ENCODE peak calls at places on chromosomes 3 and 15, in six cellular contexts. A, T, U, C, N and J are unnamed samples.

GRCh38 chr3:171301002-171301401 is 159.2 kb downstream of the TNIK start:
- DNase-seq in A (no peak), T (no peak), U (no peak), C (no peak), N (peak), J (no peak)

GRCh38 chr15:98873441-98874218 is 134.0 kb downstream of the PGPEP1L start:
- DNase-seq in A (peak), T (no peak), U (no peak), C (no peak), N (peak), J (peak)

GRCh38 chr3:148280623-148281242 is 417.0 kb upstream of the AGTR1 start:
- DNase-seq in A (no peak), T (no peak), U (no peak), C (no peak), N (no peak), J (no peak)

GRCh38 chr3:11367116-11367781 is 95.1 kb downstream of the ATG7 start:
- DNase-seq in A (peak), T (no peak), U (no peak), C (peak), N (peak), J (no peak)

GRCh38 chr15:39285066-39285465 is 295.8 kb upstream of the THBS1 start:
- DNase-seq in A (no peak), T (no peak), U (no peak), C (no peak), N (peak), J (no peak)

GRCh38 chr3:49900491-49901153 is 3.1 kb downstream of the MST1R start:
- DNase-seq in A (no peak), T (no peak), U (no peak), C (no peak), N (no peak), J (no peak)

GRCh38 chr3:136979684-136980083 is 21.9 kb downstream of the IL20RB start:
- DNase-seq in A (no peak), T (no peak), U (no peak), C (no peak), N (no peak), J (no peak)

GRCh38 chr3:101383156-101383575 is 62.8 kb upstream of the IMPG2 start:
- DNase-seq in A (peak), T (no peak), U (peak), C (no peak), N (peak), J (no peak)

GRCh38 chr3:128489860-128490649 is 2.9 kb downstream of the GATA2 start:
- DNase-seq in A (peak), T (no peak), U (no peak), C (no peak), N (peak), J (no peak)

GRCh38 chr3:40620151-40620550 is 95.4 kb downstream of the ZNF621 start:
- DNase-seq in A (no peak), T (peak), U (no peak), C (no peak), N (no peak), J (no peak)

GRCh38 chr15:72077950-72078349 is 40.0 kb downstream of the MYO9A start:
- DNase-seq in A (no peak), T (no peak), U (no peak), C (no peak), N (no peak), J (no peak)

GRCh38 chr15:66023322-66023972 is 154.2 kb downstream of the RAB11A start:
- DNase-seq in A (peak), T (no peak), U (no peak), C (no peak), N (no peak), J (no peak)

GRCh38 chr3:194046995-194047681 is 88.8 kb upstream of the HES1 start:
- DNase-seq in A (no peak), T (no peak), U (no peak), C (no peak), N (no peak), J (peak)

GRCh38 chr15:70775160-70775559 is 11.8 kb upstream of the UACA start:
- DNase-seq in A (no peak), T (no peak), U (no peak), C (no peak), N (peak), J (no peak)

GRCh38 chr15:56919708-56920637 is 1.5 kb downstream of the TCF12 start:
- DNase-seq in A (peak), T (no peak), U (no peak), C (peak), N (peak), J (no peak)

GRCh38 chr15:67185621-67186225 is 68.7 kb downstream of the AAGAB start:
- DNase-seq in A (no peak), T (no peak), U (no peak), C (no peak), N (peak), J (no peak)

GRCh38 chr3:124860599-124860998 is 26.6 kb downstream of the ITGB5 start:
- DNase-seq in A (no peak), T (no peak), U (peak), C (peak), N (peak), J (no peak)

GRCh38 chr3:72152551-72153476 is 367.9 kb upstream of the PROK2 start:
- DNase-seq in A (no peak), T (no peak), U (peak), C (peak), N (peak), J (no peak)

GRCh38 chr15:55588070-55588817 is at the start of gene PYGO1:
- DNase-seq in A (peak), T (peak), U (peak), C (peak), N (peak), J (no peak)

GRCh38 chr3:177905173-177905894 is 630.9 kb upstream of the KCNMB2 start:
- DNase-seq in A (no peak), T (no peak), U (peak), C (no peak), N (peak), J (no peak)

GRCh38 chr3:10012106-10012505 is 14.1 kb upstream of the FANCD2 start:
- DNase-seq in A (no peak), T (peak), U (no peak), C (no peak), N (no peak), J (no peak)

GRCh38 chr15:97446138-97446537 is 514.4 kb upstream of the ARRDC4 start:
- DNase-seq in A (peak), T (no peak), U (no peak), C (no peak), N (no peak), J (no peak)

GRCh38 chr3:127483902-127484591 is 106.5 kb downstream of the TPRA1 start:
- DNase-seq in A (no peak), T (peak), U (no peak), C (peak), N (peak), J (peak)

GRCh38 chr15:70378126-70379031 is 280.7 kb upstream of the TLE3 start:
- DNase-seq in A (no peak), T (peak), U (no peak), C (no peak), N (no peak), J (no peak)

GRCh38 chr3:116148881-116149530 is 296.3 kb downstream of the LSAMP start:
- DNase-seq in A (peak), T (no peak), U (no peak), C (no peak), N (no peak), J (no peak)

GRCh38 chr3:75687323-75687722 is 23.2 kb downstream of the FRG2C start:
- DNase-seq in A (no peak), T (no peak), U (no peak), C (no peak), N (no peak), J (no peak)
- TF ChIP-seq CTCF in A (no peak), T (no peak), U (no peak), C (no peak), N (no peak), J (no peak)

DNA sequence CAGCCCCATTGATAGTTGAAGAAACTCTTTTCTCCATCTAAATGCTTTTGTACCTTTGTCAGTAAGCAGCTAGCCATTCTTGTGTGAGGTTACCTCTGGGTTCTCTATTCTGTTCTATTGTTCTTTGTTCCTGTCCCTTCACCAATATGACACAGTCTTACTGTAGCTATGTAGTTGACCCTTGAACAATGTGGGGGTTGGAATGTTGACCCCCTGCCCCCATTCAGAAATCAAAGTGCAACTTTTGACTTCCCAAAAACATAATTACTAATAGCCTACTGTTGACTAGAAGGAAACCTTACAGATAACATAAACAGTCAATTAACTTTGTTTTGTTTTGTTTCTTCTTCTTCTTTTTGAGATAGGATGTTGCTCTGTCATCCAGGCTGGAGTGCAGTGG is 18.7 kb downstream of the KLHL18 start:
- DNase-seq in A (no peak), T (no peak), U (no peak), C (no peak), N (no peak), J (no peak)
- TF ChIP-seq CTCF in A (no peak), T (no peak), U (no peak), C (no peak), N (no peak), J (no peak)

GRCh38 chr3:159762238-159762637 is 226.4 kb upstream of the IL12A start:
- DNase-seq in A (peak), T (no peak), U (no peak), C (no peak), N (no peak), J (no peak)
- TF ChIP-seq CTCF in A (no peak), T (no peak), U (no peak), C (no peak), N (no peak), J (no peak)

GRCh38 chr15:91098451-91098850 is 1.6 kb upstream of the SV2B start:
- DNase-seq in A (no peak), T (no peak), U (no peak), C (no peak), N (no peak), J (no peak)

GRCh38 chr15:91101356-91101920 is 1.4 kb downstream of the SV2B start:
- DNase-seq in A (no peak), T (no peak), U (no peak), C (no peak), N (no peak), J (no peak)

GRCh38 chr15:91100561-91101355 is 701 bp downstream of the SV2B start:
- DNase-seq in A (peak), T (no peak), U (no peak), C (no peak), N (peak), J (no peak)

GRCh38 chr15:91102546-91103330 is 2.7 kb downstream of the SV2B start:
- DNase-seq in A (no peak), T (no peak), U (no peak), C (no peak), N (no peak), J (no peak)

GRCh38 chr15:91099616-91100560 is at the start of gene SV2B:
- DNase-seq in A (peak), T (no peak), U (no peak), C (no peak), N (peak), J (no peak)
- TF ChIP-seq CTCF in A (peak), T (no peak), U (no peak), C (no peak), N (peak), J (no peak)

GRCh38 chr3:43644443-43644842 is 22.6 kb upstream of the ANO10 start:
- DNase-seq in A (no peak), T (no peak), U (no peak), C (no peak), N (no peak), J (no peak)

GRCh38 chr3:43641306-43642114 is 19.7 kb upstream of the ANO10 start:
- DNase-seq in A (no peak), T (no peak), U (no peak), C (no peak), N (no peak), J (no peak)

GRCh38 chr3:43637702-43638101 is 15.9 kb upstream of the ANO10 start:
- DNase-seq in A (no peak), T (no peak), U (no peak), C (no peak), N (no peak), J (no peak)

GRCh38 chr3:43632986-43633385 is 11.2 kb upstream of the ANO10 start:
- DNase-seq in A (no peak), T (no peak), U (no peak), C (no peak), N (no peak), J (no peak)

DNA sequence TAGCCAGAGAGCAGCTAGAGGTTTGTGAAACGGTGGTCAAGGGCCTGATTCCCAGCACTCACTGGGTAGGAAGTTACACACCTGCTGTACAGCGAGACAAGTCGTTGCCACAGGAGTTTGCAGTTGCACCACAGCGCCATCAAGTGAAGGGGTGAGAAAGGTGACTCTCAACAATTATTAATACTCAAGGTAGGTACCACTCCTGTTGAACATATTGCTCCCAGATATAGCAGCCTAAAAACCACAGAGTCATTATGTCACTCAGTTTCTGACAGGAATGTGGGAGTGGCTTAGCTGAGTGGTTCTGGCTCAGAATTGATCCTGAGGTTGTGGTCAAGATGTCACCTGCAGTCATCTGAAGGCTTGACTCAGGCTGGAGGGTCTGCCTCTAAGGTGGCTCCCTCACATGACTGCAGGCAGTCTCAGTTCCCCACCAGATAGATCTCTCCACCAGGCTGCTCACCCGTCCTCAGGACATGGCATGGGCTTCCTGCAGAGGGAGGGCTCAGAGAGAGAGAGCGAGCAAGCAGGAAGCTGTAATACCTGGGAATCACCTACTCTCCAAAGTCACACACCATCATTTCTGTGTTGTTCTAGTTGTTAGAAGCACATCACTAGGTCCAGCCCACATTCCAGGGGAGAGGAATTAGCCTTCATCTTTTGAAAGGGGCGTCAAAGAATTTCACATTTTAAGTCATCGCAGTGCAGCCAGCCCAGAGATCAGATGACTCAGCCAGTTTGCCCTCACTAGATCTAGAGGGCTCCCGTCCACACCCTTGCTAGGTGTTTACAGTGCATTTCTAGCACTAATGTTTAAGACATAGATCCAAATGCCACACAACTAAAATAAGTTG is 17.0 kb upstream of the ANO10 start:
- DNase-seq in A (peak), T (no peak), U (no peak), C (no peak), N (no peak), J (no peak)
- TF ChIP-seq CTCF in A (peak), T (no peak), U (peak), C (no peak), N (peak), J (peak)

GRCh38 chr3:155861476-155862183 is 7.4 kb upstream of the SLC33A1 start:
- DNase-seq in A (no peak), T (no peak), U (no peak), C (no peak), N (no peak), J (no peak)

GRCh38 chr3:155854147-155854940 is at the start of gene SLC33A1:
- DNase-seq in A (peak), T (peak), U (peak), C (peak), N (peak), J (peak)

DNA sequence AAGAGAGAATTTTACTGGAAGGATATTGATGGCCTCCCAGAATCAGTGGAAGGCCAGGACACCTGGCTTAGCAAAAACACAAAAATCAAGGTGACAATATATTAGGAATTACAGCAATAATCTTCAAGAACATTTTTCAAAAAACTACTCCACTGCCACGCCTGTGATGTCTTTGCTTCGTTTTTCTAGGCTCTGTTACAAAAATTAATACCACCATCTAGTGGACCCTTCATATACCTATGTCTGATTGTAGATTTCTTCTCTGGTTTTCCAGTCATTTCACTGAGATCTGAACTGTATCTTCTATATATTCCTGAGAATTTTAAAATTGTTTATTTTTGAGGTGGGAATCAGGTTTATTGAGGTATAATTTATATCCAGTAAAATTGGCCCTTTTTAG is 5.6 kb upstream of the SLC33A1 start:
- DNase-seq in A (no peak), T (no peak), U (no peak), C (no peak), N (peak), J (no peak)
- TF ChIP-seq CTCF in A (no peak), T (peak), U (peak), C (no peak), N (peak), J (no peak)